ENCODE peak calls at places on chromosomes 13 and 19, in nine cellular contexts. X is fibroblast of mammary gland; Y is effector CD8-positive, alpha-beta T cell; S is WTC11; L is tibial artery; E is stimulated activated CD4-positive, alpha-beta T cell treated with anti-CD3 and anti-CD28 coated beads, Interleukin-15, amount 100 ng/mL, for 24 hours; I is cerebellum; N is Peyer's patch; W is amygdala. J is an unnamed sample.

GRCh38 chr19:1851581-1852293 is 3.5 kb upstream of the REXO1 start:
- DNase-seq in X (no peak), Y (peak), S (no peak), L (no peak), E (peak), I (no peak), N (no peak), W (peak), J (peak)

GRCh38 chr13:47474326-47474725 is 526.7 kb downstream of the SUCLA2 start:
- DNase-seq in X (peak), Y (no peak), S (no peak), L (no peak), E (no peak), I (no peak), N (no peak), W (no peak), J (no peak)

GRCh38 chr13:21069561-21070004 is 8.2 kb upstream of the LATS2 start:
- DNase-seq in X (peak), Y (no peak), S (no peak), L (peak), E (no peak), I (no peak), N (no peak), W (no peak), J (no peak)

GRCh38 chr13:109785892-109786450 is 412 bp downstream of the IRS2 start:
- DNase-seq in X (no peak), Y (no peak), S (no peak), L (no peak), E (peak), I (peak), N (no peak), W (no peak), J (no peak)

GRCh38 chr13:39516140-39516539 is 86.9 kb downstream of the LHFPL6 start:
- DNase-seq in X (no peak), Y (no peak), S (no peak), L (no peak), E (no peak), I (peak), N (no peak), W (no peak), J (no peak)

GRCh38 chr13:112970552-112971287 is 1.7 kb downstream of the MCF2L start:
- DNase-seq in X (no peak), Y (no peak), S (no peak), L (no peak), E (no peak), I (peak), N (no peak), W (no peak), J (no peak)

GRCh38 chr13:27918041-27918917 is 1.5 kb upstream of the PDX1 start:
- DNase-seq in X (no peak), Y (no peak), S (peak), L (no peak), E (no peak), I (no peak), N (no peak), W (no peak), J (no peak)

GRCh38 chr19:32475393-32475792 is 69.8 kb downstream of the DPY19L3 start:
- DNase-seq in X (no peak), Y (no peak), S (no peak), L (no peak), E (no peak), I (no peak), N (no peak), W (no peak), J (no peak)

GRCh38 chr13:108496364-108497215 is 132.8 kb upstream of the MYO16 start:
- DNase-seq in X (peak), Y (no peak), S (no peak), L (no peak), E (no peak), I (no peak), N (no peak), W (no peak), J (no peak)

GRCh38 chr19:42422576-42423461 is 4.4 kb downstream of the LIPE start:
- DNase-seq in X (no peak), Y (peak), S (peak), L (no peak), E (peak), I (peak), N (no peak), W (no peak), J (peak)

GRCh38 chr19:2950286-2951124 is 5.7 kb upstream of the ZNF77 start:
- DNase-seq in X (peak), Y (peak), S (peak), L (peak), E (peak), I (peak), N (peak), W (peak), J (peak)

GRCh38 chr13:45718063-45718462 is 15.9 kb downstream of the CBY2 start:
- DNase-seq in X (peak), Y (no peak), S (no peak), L (no peak), E (no peak), I (no peak), N (no peak), W (no peak), J (no peak)

GRCh38 chr19:13366529-13367143 is 139.6 kb downstream of the CACNA1A start:
- DNase-seq in X (peak), Y (no peak), S (peak), L (no peak), E (no peak), I (peak), N (no peak), W (no peak), J (no peak)

GRCh38 chr13:48493076-48493765 is 39.7 kb downstream of the RCBTB2 start:
- DNase-seq in X (no peak), Y (no peak), S (no peak), L (no peak), E (peak), I (no peak), N (no peak), W (no peak), J (no peak)

GRCh38 chr13:79867248-79867647 is 386.3 kb downstream of the NDFIP2 start:
- DNase-seq in X (no peak), Y (no peak), S (no peak), L (no peak), E (no peak), I (no peak), N (no peak), W (no peak), J (no peak)

GRCh38 chr13:42769650-42770049 is 11.7 kb upstream of the FAM216B start:
- DNase-seq in X (no peak), Y (no peak), S (no peak), L (no peak), E (no peak), I (no peak), N (no peak), W (no peak), J (no peak)

GRCh38 chr19:4678881-4679379 is 8.8 kb upstream of the MYDGF start:
- DNase-seq in X (peak), Y (no peak), S (peak), L (no peak), E (peak), I (peak), N (no peak), W (no peak), J (no peak)

GRCh38 chr19:1488282-1488601 is 1.9 kb downstream of the PCSK4 start:
- DNase-seq in X (no peak), Y (no peak), S (no peak), L (no peak), E (no peak), I (no peak), N (no peak), W (no peak), J (no peak)

GRCh38 chr13:27080018-27080948 is 91.3 kb downstream of the USP12 start:
- DNase-seq in X (no peak), Y (no peak), S (no peak), L (no peak), E (no peak), I (no peak), N (no peak), W (no peak), J (no peak)

GRCh38 chr19:5665781-5666513 is 14.4 kb downstream of the MICOS13 start:
- DNase-seq in X (peak), Y (no peak), S (no peak), L (no peak), E (no peak), I (no peak), N (no peak), W (no peak), J (no peak)

GRCh38 chr13:28059214-28059613 is 41.2 kb downstream of the FLT3 start:
- DNase-seq in X (peak), Y (no peak), S (peak), L (no peak), E (peak), I (no peak), N (peak), W (no peak), J (peak)

GRCh38 chr19:46471116-46471733 is at the start of gene PNMA8A:
- DNase-seq in X (peak), Y (peak), S (peak), L (peak), E (peak), I (peak), N (peak), W (peak), J (peak)

GRCh38 chr13:43804461-43805070 is 17.8 kb upstream of the ENOX1 start:
- DNase-seq in X (peak), Y (no peak), S (no peak), L (no peak), E (no peak), I (peak), N (no peak), W (no peak), J (no peak)

GRCh38 chr13:77349365-77349764 is 22.5 kb upstream of the MYCBP2 start:
- DNase-seq in X (no peak), Y (no peak), S (no peak), L (no peak), E (no peak), I (no peak), N (no peak), W (no peak), J (no peak)

GRCh38 chr13:84297246-84297645 is 415.0 kb upstream of the SLITRK1 start:
- DNase-seq in X (no peak), Y (no peak), S (no peak), L (no peak), E (no peak), I (no peak), N (no peak), W (no peak), J (no peak)

GRCh38 chr19:39218230-39219007 is 14.4 kb upstream of the SYCN start:
- DNase-seq in X (no peak), Y (no peak), S (no peak), L (no peak), E (no peak), I (no peak), N (no peak), W (no peak), J (no peak)

GRCh38 chr19:11736696-11737095 is 2.0 kb downstream of the ZNF823 start:
- DNase-seq in X (peak), Y (no peak), S (no peak), L (peak), E (peak), I (no peak), N (peak), W (no peak), J (no peak)

GRCh38 chr13:23794267-23795161 is 94.7 kb downstream of the MIPEP start:
- DNase-seq in X (peak), Y (no peak), S (no peak), L (no peak), E (no peak), I (no peak), N (no peak), W (no peak), J (no peak)

GRCh38 chr13:100158569-100158968 is 69.7 kb downstream of the PCCA start:
- DNase-seq in X (no peak), Y (no peak), S (no peak), L (no peak), E (no peak), I (no peak), N (no peak), W (no peak), J (no peak)

GRCh38 chr13:79246575-79246949 is 159.5 kb downstream of the RBM26 start:
- DNase-seq in X (no peak), Y (no peak), S (no peak), L (no peak), E (no peak), I (no peak), N (no peak), W (no peak), J (no peak)

GRCh38 chr13:60335531-60335930 is 61.5 kb upstream of the TDRD3 start:
- DNase-seq in X (peak), Y (no peak), S (no peak), L (no peak), E (no peak), I (no peak), N (no peak), W (no peak), J (no peak)

GRCh38 chr19:55340144-55340783 is 588 bp downstream of the KMT5C start:
- DNase-seq in X (no peak), Y (peak), S (no peak), L (no peak), E (no peak), I (no peak), N (no peak), W (no peak), J (no peak)

GRCh38 chr19:13082192-13083007 is 20.3 kb downstream of the LYL1 start:
- DNase-seq in X (peak), Y (no peak), S (peak), L (peak), E (no peak), I (no peak), N (no peak), W (no peak), J (no peak)

GRCh38 chr13:24110011-24110410 is 50.5 kb upstream of the SPATA13 start:
- DNase-seq in X (no peak), Y (no peak), S (no peak), L (no peak), E (no peak), I (no peak), N (no peak), W (no peak), J (no peak)

GRCh38 chr19:50358483-50359431 is 6.7 kb downstream of the NAPSA start:
- DNase-seq in X (peak), Y (peak), S (no peak), L (no peak), E (peak), I (peak), N (peak), W (peak), J (peak)

GRCh38 chr13:67841071-67841470 is 610.9 kb upstream of the PCDH9 start:
- DNase-seq in X (no peak), Y (no peak), S (peak), L (no peak), E (no peak), I (no peak), N (no peak), W (no peak), J (no peak)